ENCODE peak calls at places on chromosomes 11 and 22, in nine cellular contexts. T, I, K, W, L, Y, M, N and A are unnamed samples.

GRCh38 chr22:36660510-36660840 is 43.1 kb downstream of the CACNG2 start:
- DNase-seq in W (no peak), N (no peak), T (no peak), Y (no peak), K (no peak), M (no peak), I (no peak), L (no peak), A (no peak)

GRCh38 chr11:12995211-12995610 is 13.9 kb upstream of the RASSF10 start:
- DNase-seq in K (no peak), M (no peak), W (no peak), L (no peak), N (no peak), I (no peak), T (no peak), Y (no peak), A (no peak)

GRCh38 chr11:121282376-121282775 is 10.2 kb upstream of the SC5D start:
- DNase-seq in I (no peak), W (no peak), L (peak), M (no peak), T (no peak), K (no peak), Y (no peak), N (no peak), A (no peak)

GRCh38 chr11:105130189-105130813 is 9.3 kb downstream of the CARD18 start:
- DNase-seq in N (no peak), M (no peak), Y (no peak), I (no peak), W (no peak), T (no peak), K (no peak), L (peak), A (no peak)

GRCh38 chr11:73141031-73141308 is 1.1 kb downstream of the FCHSD2 start:
- DNase-seq in N (no peak), I (no peak), M (no peak), W (no peak), Y (peak), L (no peak), T (peak), K (no peak), A (no peak)

GRCh38 chr11:93559681-93560080 is 16.5 kb upstream of the SMCO4 start:
- DNase-seq in N (no peak), Y (no peak), L (no peak), M (no peak), K (no peak), T (no peak), I (no peak), W (no peak), A (no peak)

GRCh38 chr11:86632499-86633269 is 39.7 kb downstream of the ME3 start:
- DNase-seq in I (no peak), T (no peak), Y (no peak), W (peak), K (no peak), M (peak), N (no peak), L (peak), A (peak)

GRCh38 chr11:43947003-43947500 is 4.6 kb downstream of the C11orf96 start:
- DNase-seq in W (no peak), N (no peak), L (no peak), M (no peak), T (no peak), K (no peak), I (no peak), Y (no peak), A (no peak)

GRCh38 chr11:7251836-7252682 is at the start of gene SYT9:
- DNase-seq in N (peak), I (no peak), L (no peak), M (no peak), Y (peak), W (peak), T (no peak), K (peak), A (no peak)

GRCh38 chr11:67412495-67413179 is 2.8 kb upstream of the CARNS1 start:
- DNase-seq in W (no peak), M (no peak), K (no peak), T (no peak), Y (no peak), L (no peak), I (no peak), N (no peak), A (no peak)

GRCh38 chr11:17508816-17509215 is 32.2 kb upstream of the ABCC8 start:
- DNase-seq in T (no peak), K (no peak), L (no peak), M (no peak), N (no peak), Y (no peak), W (no peak), I (no peak), A (no peak)